ENCODE peak calls at places on chromosomes 3 and 15, in eight cellular contexts. One of them, this sample, is unnamed.

GRCh38 chr15:88467073-88467934 is at the start of the genes MRPL46 and MRPS11:
- DNase-seq in BJ: peak
- DNase-seq in tibial artery: peak
- DNase-seq in lower lobe of right lung: peak
- DNase-seq in Peyer's patch: peak
- DNase-seq in hepatocyte: peak
- DNase-seq in adrenal gland: peak
- DNase-seq in RWPE1: peak
- DNase-seq in this sample: peak

GRCh38 chr15:89469331-89470107 is 26.9 kb downstream of the RHCG start:
- DNase-seq in BJ: no peak
- DNase-seq in tibial artery: no peak
- DNase-seq in lower lobe of right lung: no peak
- DNase-seq in Peyer's patch: no peak
- DNase-seq in hepatocyte: no peak
- DNase-seq in adrenal gland: no peak
- DNase-seq in RWPE1: no peak
- DNase-seq in this sample: no peak

GRCh38 chr3:100041328-100041749 is 73.0 kb downstream of the FILIP1L start:
- DNase-seq in BJ: peak
- DNase-seq in tibial artery: no peak
- DNase-seq in lower lobe of right lung: no peak
- DNase-seq in Peyer's patch: no peak
- DNase-seq in hepatocyte: peak
- DNase-seq in adrenal gland: no peak
- DNase-seq in RWPE1: peak
- DNase-seq in this sample: no peak

GRCh38 chr3:155497930-155498647 is 204.6 kb upstream of the STRIT1 start:
- DNase-seq in BJ: peak
- DNase-seq in tibial artery: no peak
- DNase-seq in lower lobe of right lung: no peak
- DNase-seq in Peyer's patch: no peak
- DNase-seq in hepatocyte: no peak
- DNase-seq in adrenal gland: no peak
- DNase-seq in RWPE1: peak
- DNase-seq in this sample: no peak

GRCh38 chr15:52382647-52383046 is 87.0 kb upstream of the MYO5C start:
- DNase-seq in BJ: no peak
- DNase-seq in tibial artery: no peak
- DNase-seq in lower lobe of right lung: no peak
- DNase-seq in Peyer's patch: no peak
- DNase-seq in hepatocyte: no peak
- DNase-seq in adrenal gland: no peak
- DNase-seq in RWPE1: no peak
- DNase-seq in this sample: no peak

GRCh38 chr15:83340087-83340486 is 55.6 kb upstream of the BNC1 start:
- DNase-seq in BJ: no peak
- DNase-seq in tibial artery: no peak
- DNase-seq in lower lobe of right lung: no peak
- DNase-seq in Peyer's patch: no peak
- DNase-seq in hepatocyte: no peak
- DNase-seq in adrenal gland: no peak
- DNase-seq in RWPE1: no peak
- DNase-seq in this sample: no peak

GRCh38 chr3:80998022-80998421 is 763.4 kb downstream of the GBE1 start:
- DNase-seq in BJ: no peak
- DNase-seq in tibial artery: no peak
- DNase-seq in lower lobe of right lung: no peak
- DNase-seq in Peyer's patch: no peak
- DNase-seq in hepatocyte: no peak
- DNase-seq in adrenal gland: no peak
- DNase-seq in RWPE1: no peak
- DNase-seq in this sample: no peak

GRCh38 chr15:39471791-39472190 is 109.1 kb upstream of the THBS1 start:
- DNase-seq in BJ: no peak
- DNase-seq in tibial artery: no peak
- DNase-seq in lower lobe of right lung: no peak
- DNase-seq in Peyer's patch: no peak
- DNase-seq in hepatocyte: no peak
- DNase-seq in adrenal gland: no peak
- DNase-seq in RWPE1: no peak
- DNase-seq in this sample: no peak

GRCh38 chr3:193292386-193292785 is 51.4 kb downstream of the PLAAT1 start:
- DNase-seq in BJ: no peak
- DNase-seq in tibial artery: no peak
- DNase-seq in lower lobe of right lung: no peak
- DNase-seq in Peyer's patch: no peak
- DNase-seq in hepatocyte: no peak
- DNase-seq in adrenal gland: no peak
- DNase-seq in RWPE1: no peak
- DNase-seq in this sample: no peak

GRCh38 chr15:90143176-90143655 is 40.9 kb upstream of the IDH2 start:
- DNase-seq in BJ: no peak
- DNase-seq in tibial artery: no peak
- DNase-seq in lower lobe of right lung: peak
- DNase-seq in Peyer's patch: peak
- DNase-seq in hepatocyte: peak
- DNase-seq in adrenal gland: peak
- DNase-seq in RWPE1: peak
- DNase-seq in this sample: peak

GRCh38 chr15:67735896-67736295 is 89.4 kb upstream of the SKOR1 start:
- DNase-seq in BJ: no peak
- DNase-seq in tibial artery: no peak
- DNase-seq in lower lobe of right lung: no peak
- DNase-seq in Peyer's patch: no peak
- DNase-seq in hepatocyte: no peak
- DNase-seq in adrenal gland: no peak
- DNase-seq in RWPE1: no peak
- DNase-seq in this sample: no peak

GRCh38 chr3:10192953-10193691 is 28.4 kb downstream of the IRAK2 start:
- DNase-seq in BJ: peak
- DNase-seq in tibial artery: peak
- DNase-seq in lower lobe of right lung: no peak
- DNase-seq in Peyer's patch: no peak
- DNase-seq in hepatocyte: peak
- DNase-seq in adrenal gland: peak
- DNase-seq in RWPE1: peak
- DNase-seq in this sample: peak

GRCh38 chr15:97688177-97688576 is 272.3 kb upstream of the ARRDC4 start:
- DNase-seq in BJ: no peak
- DNase-seq in tibial artery: no peak
- DNase-seq in lower lobe of right lung: no peak
- DNase-seq in Peyer's patch: no peak
- DNase-seq in hepatocyte: no peak
- DNase-seq in adrenal gland: no peak
- DNase-seq in RWPE1: no peak
- DNase-seq in this sample: no peak

DNA sequence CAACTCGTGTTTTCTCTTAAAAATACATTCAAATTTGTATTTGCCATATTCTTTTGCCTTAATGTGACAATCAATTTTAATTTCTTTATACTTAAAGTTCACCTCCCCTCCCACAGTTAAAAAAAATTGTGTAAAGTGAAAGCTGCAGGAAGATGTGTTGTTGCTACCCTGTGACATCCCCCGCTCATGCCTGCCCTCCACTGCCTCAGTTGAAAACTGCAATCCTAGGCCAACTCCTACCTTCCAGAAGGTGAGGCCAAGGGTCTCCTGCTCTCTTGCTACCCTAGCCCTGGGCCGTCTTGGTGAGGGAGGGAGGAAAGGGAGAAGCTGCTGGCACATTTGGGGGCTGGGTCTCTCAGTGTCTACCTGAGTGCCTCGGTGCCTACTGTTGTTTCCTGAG is 57.0 kb upstream of the CMTM7 start:
- DNase-seq in BJ: no peak
- DNase-seq in tibial artery: no peak
- DNase-seq in lower lobe of right lung: no peak
- DNase-seq in Peyer's patch: no peak
- DNase-seq in hepatocyte: no peak
- DNase-seq in adrenal gland: peak
- DNase-seq in RWPE1: no peak
- DNase-seq in this sample: no peak
- TF ChIP-seq CTCF in BJ: no peak
- TF ChIP-seq CTCF in tibial artery: no peak
- TF ChIP-seq CTCF in lower lobe of right lung: no peak
- TF ChIP-seq CTCF in Peyer's patch: peak
- TF ChIP-seq CTCF in hepatocyte: peak
- TF ChIP-seq CTCF in adrenal gland: no peak
- TF ChIP-seq CTCF in RWPE1: no peak
- TF ChIP-seq CTCF in this sample: no peak

GRCh38 chr3:23944007-23944760 is 902 bp upstream of the NR1D2 start:
- DNase-seq in BJ: no peak
- DNase-seq in tibial artery: no peak
- DNase-seq in lower lobe of right lung: no peak
- DNase-seq in Peyer's patch: no peak
- DNase-seq in hepatocyte: no peak
- DNase-seq in adrenal gland: no peak
- DNase-seq in RWPE1: no peak
- DNase-seq in this sample: no peak

GRCh38 chr3:23948761-23949160 is 3.7 kb downstream of the NR1D2 start:
- DNase-seq in BJ: no peak
- DNase-seq in tibial artery: no peak
- DNase-seq in lower lobe of right lung: no peak
- DNase-seq in Peyer's patch: no peak
- DNase-seq in hepatocyte: no peak
- DNase-seq in adrenal gland: no peak
- DNase-seq in RWPE1: peak
- DNase-seq in this sample: no peak

GRCh38 chr3:23945653-23945902 is 492 bp downstream of the NR1D2 start:
- DNase-seq in BJ: no peak
- DNase-seq in tibial artery: no peak
- DNase-seq in lower lobe of right lung: no peak
- DNase-seq in Peyer's patch: no peak
- DNase-seq in hepatocyte: no peak
- DNase-seq in adrenal gland: no peak
- DNase-seq in RWPE1: no peak
- DNase-seq in this sample: no peak

GRCh38 chr3:23944861-23945652 is at the start of gene NR1D2:
- DNase-seq in BJ: no peak
- DNase-seq in tibial artery: peak
- DNase-seq in lower lobe of right lung: peak
- DNase-seq in Peyer's patch: peak
- DNase-seq in hepatocyte: peak
- DNase-seq in adrenal gland: peak
- DNase-seq in RWPE1: peak
- DNase-seq in this sample: peak

GRCh38 chr3:23945903-23946751 is 1.0 kb downstream of the NR1D2 start:
- DNase-seq in BJ: peak
- DNase-seq in tibial artery: peak
- DNase-seq in lower lobe of right lung: peak
- DNase-seq in Peyer's patch: peak
- DNase-seq in hepatocyte: peak
- DNase-seq in adrenal gland: peak
- DNase-seq in RWPE1: peak
- DNase-seq in this sample: peak
- TF ChIP-seq CTCF in BJ: no peak
- TF ChIP-seq CTCF in tibial artery: no peak
- TF ChIP-seq CTCF in lower lobe of right lung: no peak
- TF ChIP-seq CTCF in Peyer's patch: no peak
- TF ChIP-seq CTCF in hepatocyte: no peak
- TF ChIP-seq CTCF in adrenal gland: no peak
- TF ChIP-seq CTCF in RWPE1: no peak
- TF ChIP-seq CTCF in this sample: no peak

GRCh38 chr3:46541856-46542255 is 24.2 kb downstream of the LRRC2 start:
- DNase-seq in BJ: no peak
- DNase-seq in tibial artery: no peak
- DNase-seq in lower lobe of right lung: no peak
- DNase-seq in Peyer's patch: no peak
- DNase-seq in hepatocyte: no peak
- DNase-seq in adrenal gland: no peak
- DNase-seq in RWPE1: no peak
- DNase-seq in this sample: no peak

GRCh38 chr3:46542344-46542743 is 23.8 kb downstream of the LRRC2 start:
- DNase-seq in BJ: no peak
- DNase-seq in tibial artery: no peak
- DNase-seq in lower lobe of right lung: no peak
- DNase-seq in Peyer's patch: no peak
- DNase-seq in hepatocyte: no peak
- DNase-seq in adrenal gland: no peak
- DNase-seq in RWPE1: no peak
- DNase-seq in this sample: no peak

GRCh38 chr3:46540550-46540949 is 25.6 kb downstream of the LRRC2 start:
- DNase-seq in BJ: no peak
- DNase-seq in tibial artery: no peak
- DNase-seq in lower lobe of right lung: no peak
- DNase-seq in Peyer's patch: no peak
- DNase-seq in hepatocyte: no peak
- DNase-seq in adrenal gland: no peak
- DNase-seq in RWPE1: no peak
- DNase-seq in this sample: no peak

GRCh38 chr3:46544771-46545503 is 21.2 kb downstream of the LRRC2 start:
- DNase-seq in BJ: no peak
- DNase-seq in tibial artery: no peak
- DNase-seq in lower lobe of right lung: no peak
- DNase-seq in Peyer's patch: no peak
- DNase-seq in hepatocyte: no peak
- DNase-seq in adrenal gland: no peak
- DNase-seq in RWPE1: no peak
- DNase-seq in this sample: no peak

DNA sequence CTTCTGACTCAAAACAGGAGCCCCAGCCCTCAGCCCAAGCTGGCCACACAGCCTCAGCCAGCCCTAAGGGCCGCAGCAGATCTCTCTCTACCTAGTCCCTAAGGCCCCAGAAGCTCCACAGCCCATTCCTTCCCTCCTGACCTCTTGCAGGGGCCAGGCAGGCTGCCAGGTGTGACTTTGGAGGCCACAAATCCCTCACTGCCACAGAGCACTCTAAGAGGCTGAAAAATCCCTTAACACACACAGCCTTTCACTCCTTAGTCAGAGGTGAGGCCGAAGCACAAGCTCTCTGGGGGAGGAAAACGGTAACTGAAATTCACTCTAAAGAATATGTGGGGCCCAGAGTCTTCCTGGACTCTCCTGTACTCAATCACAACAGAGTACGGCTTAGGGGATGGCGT is 23.3 kb downstream of the LRRC2 start:
- DNase-seq in BJ: no peak
- DNase-seq in tibial artery: no peak
- DNase-seq in lower lobe of right lung: no peak
- DNase-seq in Peyer's patch: no peak
- DNase-seq in hepatocyte: no peak
- DNase-seq in adrenal gland: no peak
- DNase-seq in RWPE1: no peak
- DNase-seq in this sample: no peak
- TF ChIP-seq CTCF in BJ: no peak
- TF ChIP-seq CTCF in tibial artery: no peak
- TF ChIP-seq CTCF in lower lobe of right lung: no peak
- TF ChIP-seq CTCF in Peyer's patch: no peak
- TF ChIP-seq CTCF in hepatocyte: no peak
- TF ChIP-seq CTCF in adrenal gland: no peak
- TF ChIP-seq CTCF in RWPE1: no peak
- TF ChIP-seq CTCF in this sample: no peak

DNA sequence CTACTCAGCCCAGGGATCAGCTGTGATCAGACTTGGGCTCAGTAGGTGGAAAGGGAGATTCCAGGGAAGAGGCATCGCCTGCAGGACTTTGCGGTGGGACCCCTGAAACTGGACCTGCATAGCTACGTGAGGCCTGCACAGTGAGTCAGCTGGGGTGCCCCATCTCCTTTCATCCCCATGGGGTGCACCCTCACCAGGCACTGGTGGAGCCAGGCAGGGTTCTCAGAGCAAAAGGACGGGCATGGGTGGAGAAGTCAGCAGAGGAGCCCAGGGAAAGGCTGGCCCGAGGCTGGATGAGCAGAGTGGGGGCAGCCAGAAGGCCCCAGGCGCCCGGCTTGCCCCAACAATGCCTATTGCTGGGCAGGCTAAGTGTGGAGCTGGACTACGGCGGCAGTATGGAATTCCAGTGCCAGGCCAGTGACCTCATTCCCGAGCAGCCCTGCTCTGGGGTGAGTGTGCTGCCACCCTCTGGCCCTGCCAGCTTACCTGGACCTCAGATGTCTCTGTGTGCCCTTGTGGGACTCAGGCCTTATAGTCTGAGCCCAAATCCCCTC is 19.7 kb downstream of the ACAA1 start:
- DNase-seq in BJ: no peak
- DNase-seq in tibial artery: no peak
- DNase-seq in lower lobe of right lung: peak
- DNase-seq in Peyer's patch: peak
- DNase-seq in hepatocyte: no peak
- DNase-seq in adrenal gland: peak
- DNase-seq in RWPE1: no peak
- DNase-seq in this sample: no peak
- TF ChIP-seq CTCF in BJ: no peak
- TF ChIP-seq CTCF in tibial artery: no peak
- TF ChIP-seq CTCF in lower lobe of right lung: no peak
- TF ChIP-seq CTCF in Peyer's patch: no peak
- TF ChIP-seq CTCF in hepatocyte: no peak
- TF ChIP-seq CTCF in adrenal gland: peak
- TF ChIP-seq CTCF in RWPE1: no peak
- TF ChIP-seq CTCF in this sample: no peak